ENCODE peak calls at places on chromosomes 6 and 20, in nine cellular contexts. I is CD4-positive, alpha-beta memory T cell; E is heart right ventricle; C is SK-N-SH; T is upper lobe of right lung; J is GM23248; U is thyroid gland; Y is adipocyte; K is psoas muscle. V is an unnamed sample.

GRCh38 chr6:16737926-16738325 is 23.3 kb downstream of the ATXN1 start:
- DNase-seq in E (no peak), C (no peak), I (no peak), K (no peak), Y (no peak), T (no peak), J (peak; percentile 53), U (no peak), V (no peak)

GRCh38 chr6:11392778-11393507 is 144.6 kb upstream of the TMEM170B start:
- DNase-seq in I (no peak), U (peak; percentile 12), Y (no peak), E (no peak), C (peak; percentile 79), K (no peak), T (no peak), J (no peak), V (no peak)

GRCh38 chr20:3760980-3761379 is 6.6 kb downstream of the ADISSP start:
- DNase-seq in T (no peak), C (no peak), Y (no peak), U (no peak), J (no peak), I (no peak), K (no peak), E (no peak), V (no peak)

GRCh38 chr20:34475979-34476736 is 40.1 kb upstream of the DYNLRB1 start:
- DNase-seq in T (peak; percentile 78), J (peak; percentile 70), E (peak; percentile 28), I (no peak), U (peak; percentile 66), K (peak; percentile 74), Y (peak; percentile 80), C (peak; percentile 81), V (peak; percentile 68)

GRCh38 chr6:52547647-52548352 is 29.1 kb downstream of the TRAM2 start:
- DNase-seq in C (peak; percentile 80), J (no peak), Y (peak; percentile 45), E (no peak), K (no peak), U (no peak), T (no peak), I (no peak), V (no peak)

GRCh38 chr6:159788276-159788675 is 1.1 kb downstream of the TCP1 start:
- DNase-seq in K (no peak), I (peak; percentile 8), Y (no peak), T (no peak), C (no peak), J (peak; percentile 16), E (no peak), U (peak; percentile 5), V (no peak)

GRCh38 chr6:108897371-108897770 is 49.1 kb downstream of the ARMC2 start:
- DNase-seq in E (peak; percentile 50), J (peak; percentile 19), Y (no peak), I (no peak), K (no peak), U (no peak), T (no peak), C (no peak), V (no peak)

GRCh38 chr6:150334790-150335783 is 33.7 kb upstream of the IYD start:
- DNase-seq in K (no peak), E (peak; percentile 51), J (peak; percentile 80), T (no peak), U (peak; percentile 40), I (peak; percentile 20), Y (peak; percentile 88), C (peak; percentile 41), V (peak; percentile 38)

DNA sequence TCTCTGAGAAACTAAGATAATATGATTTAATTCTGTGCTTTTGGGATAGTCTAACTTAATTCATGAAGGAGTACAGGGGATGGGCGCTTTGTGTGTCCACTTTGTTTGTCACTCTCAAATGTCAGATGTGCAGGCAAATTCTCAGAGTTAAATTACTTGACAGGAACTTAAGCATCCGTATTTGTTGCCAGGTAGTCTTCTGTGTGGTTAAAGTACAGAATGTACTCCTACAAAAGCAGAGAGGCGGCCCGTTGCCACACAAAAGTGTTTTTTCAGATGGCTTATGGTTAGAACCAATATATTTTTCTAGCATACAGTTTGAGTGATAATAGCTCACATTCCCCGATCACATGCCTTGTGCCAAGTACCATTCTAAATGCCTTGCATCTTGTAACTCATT is 234.4 kb downstream of the LAMA2 start:
- DNase-seq in U (no peak), I (no peak), Y (no peak), T (no peak), K (no peak), E (no peak), J (no peak), C (no peak), V (no peak)
- H3K36me3 ChIP-seq in U (no peaks in the 10 kb centered on the region), I (no peaks in the 10 kb centered on the region), Y (no peaks in the 10 kb centered on the region), T (no peaks in the 10 kb centered on the region), K (no peaks in the 10 kb centered on the region), E (no peaks in the 10 kb centered on the region), J (no peaks in the 10 kb centered on the region), C (no peaks in the 10 kb centered on the region), V (no peaks in the 10 kb centered on the region)

GRCh38 chr6:118899948-118900347 is 6.0 kb downstream of the ASF1A start:
- DNase-seq in U (no peak), T (no peak), I (no peak), Y (no peak), E (no peak), C (no peak), J (no peak), K (no peak), V (no peak)

GRCh38 chr6:118905084-118905483 is 11.1 kb downstream of the ASF1A start:
- DNase-seq in E (no peak), I (no peak), U (no peak), T (no peak), K (no peak), J (no peak), Y (no peak), C (no peak), V (no peak)

GRCh38 chr6:118903134-118903533 is 9.2 kb downstream of the ASF1A start:
- DNase-seq in T (no peak), Y (peak; percentile 12), I (no peak), K (no peak), E (no peak), J (no peak), U (no peak), C (peak; percentile 8), V (no peak)

GRCh38 chr6:118903691-118904090 is 9.7 kb downstream of the ASF1A start:
- DNase-seq in Y (no peak), C (no peak), T (no peak), J (no peak), U (no peak), E (no peak), K (no peak), I (no peak), V (no peak)

GRCh38 chr6:118902731-118903130 is 8.8 kb downstream of the ASF1A start:
- DNase-seq in T (no peak), K (no peak), Y (peak; percentile 45), C (no peak), I (no peak), J (peak; percentile 64), E (no peak), U (no peak), V (no peak)
- H3K36me3 ChIP-seq in T (peaks cover 70% of the 10 kb centered on the region), K (peaks cover 77% of the 10 kb centered on the region), Y (peaks cover 42% of the 10 kb centered on the region), C (peaks cover 41% of the 10 kb centered on the region), I (peaks cover 28% of the 10 kb centered on the region), J (peaks cover 12% of the 10 kb centered on the region), E (peaks cover 14% of the 10 kb centered on the region), U (peaks cover 7% of the 10 kb centered on the region), V (peaks cover 20% of the 10 kb centered on the region)

GRCh38 chr6:32127717-32128592 is at the start of gene ATF6B:
- DNase-seq in Y (peak; percentile 100), T (peak; percentile 98), I (peak; percentile 98), U (peak; percentile 100), E (peak; percentile 100), J (peak; percentile 100), K (peak; percentile 99), C (peak; percentile 92), V (peak; percentile 100)

GRCh38 chr6:32127409-32127716 is 683 bp downstream of the ATF6B start:
- DNase-seq in C (no peak), U (no peak), J (no peak), T (no peak), K (no peak), I (no peak), Y (no peak), E (no peak), V (no peak)

GRCh38 chr6:32120573-32121059 is 7.4 kb downstream of the ATF6B start:
- DNase-seq in I (no peak), U (no peak), J (no peak), E (no peak), T (no peak), Y (no peak), C (no peak), K (no peak), V (no peak)

GRCh38 chr6:32126880-32127279 is 1.2 kb downstream of the ATF6B start:
- DNase-seq in J (peak; percentile 46), Y (no peak), I (no peak), U (no peak), E (no peak), T (no peak), C (no peak), K (no peak), V (no peak)

DNA sequence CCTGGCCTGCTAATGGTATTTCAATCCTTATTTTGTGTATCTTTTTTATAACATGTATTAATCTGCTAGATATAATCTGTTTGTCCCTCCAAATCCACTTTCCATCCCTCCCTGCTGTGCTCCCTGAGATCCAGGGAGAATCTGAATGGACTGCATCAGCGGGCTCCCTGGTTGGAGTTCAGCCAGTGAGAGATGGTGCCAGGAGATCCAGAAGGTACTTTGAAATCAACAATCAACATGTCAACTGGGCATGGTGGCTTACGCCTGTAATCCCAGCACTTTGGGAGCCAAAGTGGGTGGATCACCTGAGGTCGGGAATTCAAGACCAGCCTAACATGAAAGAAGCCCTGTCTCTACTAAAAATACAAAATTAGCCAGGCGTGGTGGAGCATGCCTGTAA is 4.4 kb downstream of the ATF6B start:
- DNase-seq in C (no peak), T (no peak), K (no peak), U (no peak), J (no peak), E (no peak), Y (no peak), I (no peak), V (no peak)
- H3K36me3 ChIP-seq in C (peaks cover 26% of the 10 kb centered on the region), T (peaks cover 76% of the 10 kb centered on the region), K (peaks cover 83% of the 10 kb centered on the region), U (peaks cover 61% of the 10 kb centered on the region), J (peaks cover 15% of the 10 kb centered on the region), E (peaks cover 63% of the 10 kb centered on the region), Y (peaks cover 59% of the 10 kb centered on the region), I (peaks cover 56% of the 10 kb centered on the region), V (peaks cover 80% of the 10 kb centered on the region)

GRCh38 chr6:36489426-36489825 is 46.6 kb downstream of the KCTD20 start:
- DNase-seq in J (no peak), C (no peak), I (no peak), U (peak; percentile 66), E (no peak), T (no peak), Y (no peak), K (no peak), V (no peak)

GRCh38 chr6:36491378-36491965 is 48.7 kb downstream of the KCTD20 start:
- DNase-seq in K (no peak), C (no peak), J (peak; percentile 38), U (no peak), E (no peak), T (no peak), I (no peak), Y (peak; percentile 3), V (no peak)

GRCh38 chr6:36487698-36488097 is 44.9 kb downstream of the KCTD20 start:
- DNase-seq in T (no peak), J (peak; percentile 34), C (no peak), Y (no peak), U (no peak), K (no peak), I (no peak), E (no peak), V (no peak)

GRCh38 chr6:36492092-36492491 is 49.3 kb downstream of the KCTD20 start:
- DNase-seq in E (no peak), I (no peak), T (no peak), U (peak; percentile 53), C (no peak), K (no peak), Y (no peak), J (no peak), V (no peak)

GRCh38 chr6:36488221-36488620 is 45.4 kb downstream of the KCTD20 start:
- DNase-seq in T (no peak), E (no peak), J (no peak), I (no peak), Y (no peak), C (no peak), K (no peak), U (no peak), V (no peak)
- H3K36me3 ChIP-seq in T (peaks cover 52% of the 10 kb centered on the region), E (peaks cover 17% of the 10 kb centered on the region), J (peaks cover 59% of the 10 kb centered on the region), I (peaks cover 12% of the 10 kb centered on the region), Y (peaks cover 54% of the 10 kb centered on the region), C (peaks cover 37% of the 10 kb centered on the region), K (peaks cover 71% of the 10 kb centered on the region), U (peaks cover 24% of the 10 kb centered on the region), V (peaks cover 33% of the 10 kb centered on the region)

V was measured in tibial artery.